ENCODE peak calls at places on chromosomes 16 and 17, in ten cellular contexts. W is germinal center; F is effector CD4-positive, alpha-beta T cell; C is stimulated activated CD4-positive, alpha-beta T cell treated with anti-CD3 and anti-CD28 coated beads, Interleukin-1b, Interleukin-23, amount 100 ng/mL, for 1 hour; B is HuH-7.5; Z is AG10803; S is putamen; D is HEK293T; X is HT1080; T is lung microvascular endothelial cell. K is an unnamed sample.

GRCh38 chr17:31629696-31630470 is 229.2 kb downstream of the COPRS start:
- DNase-seq in T (no peak), Z (peak), S (no peak), X (no peak), F (no peak), C (no peak), B (no peak), W (no peak), D (no peak), K (no peak)

GRCh38 chr17:50451943-50452626 is 16.6 kb downstream of the CHAD start:
- DNase-seq in W (no peak), C (no peak), T (no peak), F (no peak), D (no peak), X (no peak), Z (no peak), S (no peak), B (no peak), K (no peak)

GRCh38 chr17:49003557-49004511 is 6.6 kb downstream of the IGF2BP1 start:
- DNase-seq in W (no peak), T (no peak), C (no peak), D (no peak), Z (peak), X (no peak), S (no peak), B (no peak), F (no peak), K (no peak)

GRCh38 chr16:2196162-2196980 is at the start of gene CASKIN1:
- DNase-seq in S (no peak), Z (no peak), D (peak), C (no peak), B (no peak), X (no peak), F (no peak), T (peak), W (peak), K (no peak)

GRCh38 chr16:80899804-80900592 is 95.6 kb upstream of the CDYL2 start:
- DNase-seq in T (peak), S (peak), B (no peak), Z (peak), F (no peak), C (no peak), W (no peak), D (no peak), X (peak), K (peak)

GRCh38 chr17:80523054-80523744 is 21.4 kb upstream of the RPTOR start:
- DNase-seq in T (no peak), W (no peak), B (no peak), X (no peak), D (no peak), F (no peak), S (no peak), C (no peak), Z (no peak), K (no peak)

GRCh38 chr17:72421128-72422092 is 300.6 kb downstream of the SOX9 start:
- DNase-seq in W (peak), Z (peak), F (no peak), C (no peak), T (peak), B (peak), S (no peak), D (no peak), X (peak), K (peak)

GRCh38 chr16:2528161-2529060 is 2.8 kb downstream of the CEMP1 start:
- DNase-seq in Z (no peak), F (no peak), T (no peak), C (no peak), X (no peak), S (no peak), W (no peak), D (no peak), B (no peak), K (no peak)

GRCh38 chr16:87074635-87075318 is 242.4 kb downstream of the C16orf95 start:
- DNase-seq in F (no peak), Z (no peak), B (no peak), C (no peak), S (no peak), X (no peak), W (no peak), D (no peak), T (peak), K (no peak)

GRCh38 chr16:67339453-67339852 is 12.8 kb downstream of the LRRC36 start:
- DNase-seq in X (peak), F (no peak), T (peak), D (no peak), W (no peak), C (no peak), S (no peak), B (no peak), Z (peak), K (peak)

GRCh38 chr17:79091373-79091670 is 16.7 kb downstream of the ENGASE start:
- DNase-seq in X (no peak), W (no peak), Z (no peak), F (no peak), S (no peak), D (no peak), T (no peak), B (no peak), C (no peak), K (no peak)

GRCh38 chr16:85718682-85719081 is 29.9 kb upstream of the GINS2 start:
- DNase-seq in B (peak), T (peak), C (no peak), S (no peak), X (no peak), W (peak), F (no peak), D (peak), Z (no peak), K (peak)

GRCh38 chr17:4710693-4711634 is 532 bp downstream of the ARRB2 start:
- DNase-seq in F (peak), C (peak), D (peak), B (no peak), Z (no peak), X (no peak), S (no peak), W (peak), T (no peak), K (no peak)

GRCh38 chr16:1335996-1336395 is 2.6 kb downstream of the BAIAP3 start:
- DNase-seq in C (no peak), Z (no peak), S (no peak), B (no peak), D (no peak), W (no peak), X (no peak), T (no peak), F (no peak), K (no peak)

GRCh38 chr17:57701121-57701520 is 44.0 kb downstream of the CCDC182 start:
- DNase-seq in B (no peak), X (no peak), T (no peak), W (no peak), Z (no peak), C (no peak), F (no peak), S (no peak), D (no peak), K (no peak)

GRCh38 chr17:77385750-77386501 is 245.2 kb downstream of the SEC14L1 start:
- DNase-seq in F (no peak), C (no peak), B (no peak), D (no peak), T (peak), X (no peak), Z (no peak), S (no peak), W (no peak), K (no peak)

GRCh38 chr16:65305588-65305987 is 183.7 kb upstream of the CDH11 start:
- DNase-seq in W (no peak), T (no peak), D (no peak), S (no peak), F (no peak), B (no peak), C (no peak), Z (peak), X (no peak), K (no peak)

GRCh38 chr17:1592751-1593629 is 30.4 kb upstream of the PITPNA start:
- DNase-seq in B (peak), F (no peak), X (no peak), C (no peak), D (no peak), W (peak), S (no peak), Z (no peak), T (peak), K (peak)

GRCh38 chr17:949623-950338 is 29.8 kb downstream of the NXN start:
- DNase-seq in C (no peak), X (no peak), W (no peak), F (no peak), Z (no peak), T (no peak), B (no peak), D (no peak), S (no peak), K (no peak)

GRCh38 chr17:37797206-37797605 is 52.3 kb upstream of the HNF1B start:
- DNase-seq in Z (peak), F (no peak), W (no peak), C (no peak), S (no peak), D (no peak), X (no peak), T (peak), B (no peak), K (no peak)

GRCh38 chr17:3965123-3965800 is 1.0 kb upstream of the ATP2A3 start:
- DNase-seq in C (no peak), X (peak), B (peak), D (peak), S (no peak), W (peak), T (no peak), Z (no peak), F (peak), K (no peak)

GRCh38 chr17:32495347-32496253 is 8.8 kb downstream of the CDK5R1 start:
- DNase-seq in T (peak), C (no peak), Z (peak), S (no peak), B (no peak), F (no peak), W (no peak), X (no peak), D (no peak), K (no peak)

GRCh38 chr16:85136705-85137322 is 24.5 kb upstream of the CIBAR2 start:
- DNase-seq in B (no peak), S (no peak), W (no peak), X (no peak), Z (no peak), F (no peak), C (no peak), T (peak), D (no peak), K (peak)

GRCh38 chr17:39357978-39358377 is 43.4 kb downstream of the FBXL20 start:
- DNase-seq in D (no peak), F (no peak), X (no peak), Z (no peak), B (no peak), S (no peak), W (no peak), C (no peak), T (no peak), K (peak)

GRCh38 chr17:77049440-77049839 is 91.3 kb upstream of the SEC14L1 start:
- DNase-seq in X (peak), T (no peak), W (no peak), S (no peak), D (no peak), C (no peak), B (no peak), Z (no peak), F (no peak), K (no peak)

GRCh38 chr17:49414622-49415350 is at the start of gene PHB1:
- DNase-seq in Z (peak), C (peak), S (peak), B (peak), D (peak), W (peak), X (peak), T (peak), F (peak), K (peak)

GRCh38 chr17:65696739-65697394 is 135.4 kb upstream of the AXIN2 start:
- DNase-seq in Z (peak), X (peak), F (no peak), B (no peak), W (no peak), D (no peak), T (no peak), S (no peak), C (no peak), K (no peak)

K was measured in HepG2.